ENCODE peak calls at places on chromosomes 3 and 15, in six cellular contexts. One of them, this sample, is unnamed.

GRCh38 chr15:88623061-88623460 is 1.9 kb downstream of the AEN start:
- DNase-seq in activated T-helper 1 cell treated with anti-CD3 and anti-CD28 coated beads, Interleukin-12 subunit alpha, Interleukin-12 subunit beta, Interleukin-2, Interleukin-4 antibody, amounts not matched to agents 30 ng/mL and 10 ng/mL and 1 ng/mL, durations not matched to agents 14 hours and 24 hours and 36 hours: no peak
- DNase-seq in hepatic stellate cell: peak; percentile 93
- DNase-seq in sciatic nerve: no peak
- DNase-seq in RWPE1: peak; percentile 98
- DNase-seq in activated effector memory CD4-positive, alpha-beta T cell treated with Interleukin-2 at 50 U/mL for 16 hours: no peak
- DNase-seq in this sample: peak; percentile 80

GRCh38 chr3:170226426-170226960 is 4.3 kb downstream of the PRKCI start:
- DNase-seq in sciatic nerve: no peak
- DNase-seq in activated effector memory CD4-positive, alpha-beta T cell treated with Interleukin-2 at 50 U/mL for 16 hours: no peak
- DNase-seq in activated T-helper 1 cell treated with anti-CD3 and anti-CD28 coated beads, Interleukin-12 subunit alpha, Interleukin-12 subunit beta, Interleukin-2, Interleukin-4 antibody, amounts not matched to agents 30 ng/mL and 10 ng/mL and 1 ng/mL, durations not matched to agents 14 hours and 24 hours and 36 hours: no peak
- DNase-seq in hepatic stellate cell: no peak
- DNase-seq in RWPE1: no peak
- DNase-seq in this sample: no peak

GRCh38 chr15:93321881-93322282 is 232.9 kb upstream of the RGMA start:
- DNase-seq in activated effector memory CD4-positive, alpha-beta T cell treated with Interleukin-2 at 50 U/mL for 16 hours: no peak
- DNase-seq in activated T-helper 1 cell treated with anti-CD3 and anti-CD28 coated beads, Interleukin-12 subunit alpha, Interleukin-12 subunit beta, Interleukin-2, Interleukin-4 antibody, amounts not matched to agents 30 ng/mL and 10 ng/mL and 1 ng/mL, durations not matched to agents 14 hours and 24 hours and 36 hours: no peak
- DNase-seq in RWPE1: peak; percentile 60
- DNase-seq in hepatic stellate cell: no peak
- DNase-seq in sciatic nerve: no peak
- DNase-seq in this sample: no peak

GRCh38 chr3:42914771-42915515 is 9.0 kb downstream of the ZNF662 start:
- DNase-seq in activated T-helper 1 cell treated with anti-CD3 and anti-CD28 coated beads, Interleukin-12 subunit alpha, Interleukin-12 subunit beta, Interleukin-2, Interleukin-4 antibody, amounts not matched to agents 30 ng/mL and 10 ng/mL and 1 ng/mL, durations not matched to agents 14 hours and 24 hours and 36 hours: no peak
- DNase-seq in hepatic stellate cell: no peak
- DNase-seq in RWPE1: no peak
- DNase-seq in sciatic nerve: no peak
- DNase-seq in activated effector memory CD4-positive, alpha-beta T cell treated with Interleukin-2 at 50 U/mL for 16 hours: no peak
- DNase-seq in this sample: no peak

GRCh38 chr15:77702211-77702957 is 69.7 kb upstream of the LINGO1 start:
- DNase-seq in hepatic stellate cell: no peak
- DNase-seq in sciatic nerve: no peak
- DNase-seq in RWPE1: peak; percentile 65
- DNase-seq in activated T-helper 1 cell treated with anti-CD3 and anti-CD28 coated beads, Interleukin-12 subunit alpha, Interleukin-12 subunit beta, Interleukin-2, Interleukin-4 antibody, amounts not matched to agents 30 ng/mL and 10 ng/mL and 1 ng/mL, durations not matched to agents 14 hours and 24 hours and 36 hours: no peak
- DNase-seq in activated effector memory CD4-positive, alpha-beta T cell treated with Interleukin-2 at 50 U/mL for 16 hours: no peak
- DNase-seq in this sample: peak; percentile 39

GRCh38 chr15:77529394-77530159 is 103.1 kb downstream of the LINGO1 start:
- DNase-seq in activated T-helper 1 cell treated with anti-CD3 and anti-CD28 coated beads, Interleukin-12 subunit alpha, Interleukin-12 subunit beta, Interleukin-2, Interleukin-4 antibody, amounts not matched to agents 30 ng/mL and 10 ng/mL and 1 ng/mL, durations not matched to agents 14 hours and 24 hours and 36 hours: no peak
- DNase-seq in activated effector memory CD4-positive, alpha-beta T cell treated with Interleukin-2 at 50 U/mL for 16 hours: no peak
- DNase-seq in sciatic nerve: peak; percentile 42
- DNase-seq in hepatic stellate cell: no peak
- DNase-seq in RWPE1: no peak
- DNase-seq in this sample: no peak

GRCh38 chr3:39190281-39191025 is 1.9 kb downstream of the XIRP1 start:
- DNase-seq in sciatic nerve: no peak
- DNase-seq in RWPE1: no peak
- DNase-seq in activated effector memory CD4-positive, alpha-beta T cell treated with Interleukin-2 at 50 U/mL for 16 hours: no peak
- DNase-seq in activated T-helper 1 cell treated with anti-CD3 and anti-CD28 coated beads, Interleukin-12 subunit alpha, Interleukin-12 subunit beta, Interleukin-2, Interleukin-4 antibody, amounts not matched to agents 30 ng/mL and 10 ng/mL and 1 ng/mL, durations not matched to agents 14 hours and 24 hours and 36 hours: no peak
- DNase-seq in hepatic stellate cell: no peak
- DNase-seq in this sample: no peak

GRCh38 chr15:85689729-85690128 is 105.0 kb downstream of the KLHL25 start:
- DNase-seq in activated effector memory CD4-positive, alpha-beta T cell treated with Interleukin-2 at 50 U/mL for 16 hours: peak; percentile 49
- DNase-seq in activated T-helper 1 cell treated with anti-CD3 and anti-CD28 coated beads, Interleukin-12 subunit alpha, Interleukin-12 subunit beta, Interleukin-2, Interleukin-4 antibody, amounts not matched to agents 30 ng/mL and 10 ng/mL and 1 ng/mL, durations not matched to agents 14 hours and 24 hours and 36 hours: peak; percentile 56
- DNase-seq in hepatic stellate cell: peak; percentile 27
- DNase-seq in RWPE1: no peak
- DNase-seq in sciatic nerve: peak; percentile 73
- DNase-seq in this sample: no peak

GRCh38 chr3:67064105-67064504 is 66.0 kb downstream of the KBTBD8 start:
- DNase-seq in RWPE1: peak; percentile 5
- DNase-seq in hepatic stellate cell: peak; percentile 5
- DNase-seq in sciatic nerve: no peak
- DNase-seq in activated effector memory CD4-positive, alpha-beta T cell treated with Interleukin-2 at 50 U/mL for 16 hours: no peak
- DNase-seq in activated T-helper 1 cell treated with anti-CD3 and anti-CD28 coated beads, Interleukin-12 subunit alpha, Interleukin-12 subunit beta, Interleukin-2, Interleukin-4 antibody, amounts not matched to agents 30 ng/mL and 10 ng/mL and 1 ng/mL, durations not matched to agents 14 hours and 24 hours and 36 hours: no peak
- DNase-seq in this sample: no peak

GRCh38 chr3:39088889-39089288 is 18.5 kb downstream of the GORASP1 start:
- DNase-seq in activated effector memory CD4-positive, alpha-beta T cell treated with Interleukin-2 at 50 U/mL for 16 hours: no peak
- DNase-seq in hepatic stellate cell: no peak
- DNase-seq in sciatic nerve: no peak
- DNase-seq in activated T-helper 1 cell treated with anti-CD3 and anti-CD28 coated beads, Interleukin-12 subunit alpha, Interleukin-12 subunit beta, Interleukin-2, Interleukin-4 antibody, amounts not matched to agents 30 ng/mL and 10 ng/mL and 1 ng/mL, durations not matched to agents 14 hours and 24 hours and 36 hours: no peak
- DNase-seq in RWPE1: no peak
- DNase-seq in this sample: no peak

GRCh38 chr3:111786922-111787321 is 72.1 kb upstream of the PHLDB2 start:
- DNase-seq in RWPE1: no peak
- DNase-seq in sciatic nerve: no peak
- DNase-seq in hepatic stellate cell: no peak
- DNase-seq in activated effector memory CD4-positive, alpha-beta T cell treated with Interleukin-2 at 50 U/mL for 16 hours: no peak
- DNase-seq in activated T-helper 1 cell treated with anti-CD3 and anti-CD28 coated beads, Interleukin-12 subunit alpha, Interleukin-12 subunit beta, Interleukin-2, Interleukin-4 antibody, amounts not matched to agents 30 ng/mL and 10 ng/mL and 1 ng/mL, durations not matched to agents 14 hours and 24 hours and 36 hours: no peak
- DNase-seq in this sample: no peak

GRCh38 chr3:141064255-141064926 is 13.2 kb downstream of the SPSB4 start:
- DNase-seq in hepatic stellate cell: no peak
- DNase-seq in RWPE1: no peak
- DNase-seq in activated effector memory CD4-positive, alpha-beta T cell treated with Interleukin-2 at 50 U/mL for 16 hours: no peak
- DNase-seq in sciatic nerve: no peak
- DNase-seq in activated T-helper 1 cell treated with anti-CD3 and anti-CD28 coated beads, Interleukin-12 subunit alpha, Interleukin-12 subunit beta, Interleukin-2, Interleukin-4 antibody, amounts not matched to agents 30 ng/mL and 10 ng/mL and 1 ng/mL, durations not matched to agents 14 hours and 24 hours and 36 hours: no peak
- DNase-seq in this sample: no peak